ENCODE peak calls at places on chromosomes 13 and 19, in ten cellular contexts. O is ovary; N is GM23248; S is GM23338; I is heart left ventricle; P is CD8-positive, alpha-beta T cell; R is GM12865; Q is cardiac muscle cell; W is fibroblast of pulmonary artery; D is body of pancreas. L is an unnamed sample.

GRCh38 chr13:32905864-32906180 is 110.4 kb upstream of the KL start:
- DNase-seq in D (no peak), O (peak; percentile 41), W (peak; percentile 36), N (peak; percentile 43), S (no peak), I (peak; percentile 42), Q (no peak), P (no peak), R (no peak), L (peak; percentile 10)

GRCh38 chr13:101611491-101612475 is 159.3 kb downstream of the ITGBL1 start:
- DNase-seq in Q (no peak), N (peak; percentile 41), I (no peak), R (no peak), S (no peak), D (no peak), P (no peak), W (no peak), O (no peak), L (no peak)

GRCh38 chr13:65540064-65540635 is 1690.0 kb downstream of the PCDH9 start:
- DNase-seq in R (no peak), O (no peak), S (no peak), W (no peak), I (no peak), Q (no peak), P (no peak), D (no peak), N (no peak), L (no peak)

GRCh38 chr19:24060687-24061356 is 26.2 kb upstream of the ZNF254 start:
- DNase-seq in D (no peak), O (no peak), W (no peak), P (no peak), N (peak; percentile 66), S (no peak), Q (no peak), R (no peak), I (no peak), L (no peak)

GRCh38 chr19:11410682-11411081 is 8.4 kb downstream of the RGL3 start:
- DNase-seq in N (peak; percentile 46), R (no peak), W (peak; percentile 11), I (no peak), O (no peak), P (no peak), S (no peak), D (no peak), Q (no peak), L (no peak)

GRCh38 chr19:15021286-15022007 is 27.8 kb upstream of the CASP14 start:
- DNase-seq in P (no peak), R (no peak), D (no peak), O (no peak), Q (no peak), I (no peak), S (no peak), N (no peak), W (no peak), L (no peak)

GRCh38 chr13:91348906-91349435 is 1.5 kb downstream of the MIR17HG start:
- DNase-seq in W (peak; percentile 87), P (peak; percentile 88), R (peak; percentile 95), N (peak; percentile 89), I (peak; percentile 94), Q (no peak), S (peak; percentile 84), D (peak; percentile 93), O (peak; percentile 95), L (peak; percentile 94)

GRCh38 chr19:32676186-32676894 is 692 bp downstream of the RGS9BP start:
- DNase-seq in S (peak; percentile 62), P (peak; percentile 24), Q (peak; percentile 12), N (peak; percentile 23), I (no peak), W (no peak), R (no peak), O (peak; percentile 44), D (peak; percentile 20), L (no peak)

GRCh38 chr13:98459171-98459681 is 117.7 kb downstream of the STK24 start:
- DNase-seq in D (no peak), Q (no peak), S (no peak), W (no peak), P (no peak), N (no peak), O (no peak), R (no peak), I (no peak), L (no peak)

GRCh38 chr19:46955114-46955812 is 64.4 kb upstream of the NPAS1 start:
- DNase-seq in Q (no peak), I (no peak), P (peak; percentile 41), W (peak; percentile 52), R (peak; percentile 50), S (no peak), O (no peak), N (peak; percentile 74), D (no peak), L (no peak)

GRCh38 chr19:33819875-33820781 is 23.5 kb downstream of the KCTD15 start:
- DNase-seq in Q (peak; percentile 63), S (peak; percentile 84), N (peak; percentile 85), D (peak; percentile 67), P (peak; percentile 32), W (peak; percentile 88), R (peak; percentile 57), I (peak; percentile 90), O (peak; percentile 80), L (peak; percentile 82)

GRCh38 chr13:23384111-23384510 is 49.4 kb downstream of the SACS start:
- DNase-seq in R (peak; percentile 78), Q (no peak), N (peak; percentile 82), W (peak; percentile 26), I (no peak), P (no peak), D (no peak), O (no peak), S (no peak), L (no peak)

GRCh38 chr13:113109151-113110047 is 3.8 kb downstream of the F7 start:
- DNase-seq in N (no peak), D (no peak), R (no peak), I (peak; percentile 25), O (peak; percentile 34), Q (no peak), P (no peak), S (peak; percentile 67), W (no peak), L (no peak)

GRCh38 chr19:18636183-18636968 is 452 bp upstream of the KLHL26 start:
- DNase-seq in W (peak; percentile 97), N (peak; percentile 95), P (peak; percentile 97), I (peak; percentile 97), S (peak; percentile 98), R (peak; percentile 98), D (peak; percentile 99), Q (peak; percentile 98), O (peak; percentile 99), L (peak; percentile 99)

GRCh38 chr19:9148687-9149086 is 8.5 kb downstream of the ZNF317 start:
- DNase-seq in I (no peak), W (no peak), D (no peak), S (no peak), R (no peak), P (no peak), N (no peak), Q (no peak), O (no peak), L (no peak)

GRCh38 chr13:40509876-40510275 is 156.6 kb downstream of the FOXO1 start:
- DNase-seq in I (no peak), O (no peak), Q (no peak), N (no peak), P (no peak), S (no peak), W (no peak), R (no peak), D (no peak), L (no peak)

GRCh38 chr19:46753420-46754155 is 7.3 kb upstream of the STRN4 start:
- DNase-seq in W (no peak), R (peak; percentile 76), Q (peak; percentile 68), O (peak; percentile 68), N (peak; percentile 59), S (peak; percentile 87), I (no peak), P (peak; percentile 78), D (peak; percentile 71), L (peak; percentile 78)

GRCh38 chr19:49689133-49690072 is at the start of gene ADM5:
- DNase-seq in R (peak; percentile 50), S (peak; percentile 85), P (peak; percentile 42), D (peak; percentile 77), I (no peak), W (no peak), N (peak; percentile 51), O (peak; percentile 68), Q (peak; percentile 34), L (peak; percentile 70)
- H3K4me3 ChIP-seq in R (no peak within 1 kb of the TSS), S (peak within 1 kb of the TSS; percentile 97), P (peak within 1 kb of the TSS; percentile 38), D (peak within 1 kb of the TSS; percentile 18), I (peak within 1 kb of the TSS; percentile 71), W (peak within 1 kb of the TSS; percentile 55), N (peak within 1 kb of the TSS; percentile 82), O (peak within 1 kb of the TSS; percentile 39), Q (peak within 1 kb of the TSS; percentile 25), L (peak within 1 kb of the TSS; percentile 38)

GRCh38 chr19:48870048-48870447 is 1.6 kb upstream of the PLEKHA4 start:
- DNase-seq in N (no peak), W (no peak), R (no peak), O (no peak), P (no peak), S (no peak), Q (no peak), D (no peak), I (no peak), L (no peak)

GRCh38 chr19:48867922-48868195 is 558 bp downstream of the PLEKHA4 start:
- DNase-seq in W (no peak), O (peak; percentile 58), S (no peak), D (no peak), N (no peak), R (no peak), Q (no peak), I (no peak), P (no peak), L (no peak)

GRCh38 chr19:48868196-48868886 is at the start of gene PLEKHA4:
- DNase-seq in D (peak; percentile 39), Q (no peak), S (no peak), N (peak; percentile 80), R (no peak), W (peak; percentile 58), I (peak; percentile 90), P (no peak), O (peak; percentile 88), L (peak; percentile 49)

GRCh38 chr19:48866692-48867091 is 1.7 kb downstream of the PLEKHA4 start:
- DNase-seq in P (no peak), Q (no peak), O (no peak), W (no peak), S (no peak), R (no peak), N (peak; percentile 50), I (no peak), D (no peak), L (no peak)

GRCh38 chr19:48867119-48867921 is 1.1 kb downstream of the PLEKHA4 start:
- DNase-seq in D (no peak), R (no peak), I (no peak), Q (no peak), P (no peak), S (no peak), W (no peak), N (peak; percentile 27), O (no peak), L (no peak)
- H3K4me3 ChIP-seq in D (no peak overlapping the region), R (peak overlapping the region; percentile 31), I (peak overlapping the region; percentile 62), Q (no peak overlapping the region), P (no peak overlapping the region), S (peak overlapping the region; percentile 38), W (peak overlapping the region; percentile 61), N (peak overlapping the region; percentile 69), O (peak overlapping the region; percentile 35), L (peak overlapping the region; percentile 13)

GRCh38 chr19:16339361-16339725 is 14.7 kb downstream of the KLF2 start:
- DNase-seq in N (no peak), W (no peak), P (no peak), Q (no peak), S (no peak), R (no peak), D (no peak), O (no peak), I (no peak), L (no peak)
- H3K4me3 ChIP-seq in N (peak overlapping the region; percentile 33), W (no peak overlapping the region), P (no peak overlapping the region), Q (no peak overlapping the region), S (no peak overlapping the region), R (no peak overlapping the region), D (no peak overlapping the region), O (no peak overlapping the region), I (no peak overlapping the region), L (no peak overlapping the region)

GRCh38 chr19:40811478-40812341 is 12.7 kb downstream of the EGLN2 start:
- DNase-seq in P (peak; percentile 63), D (no peak), S (peak; percentile 60), W (no peak), Q (peak; percentile 42), O (peak; percentile 71), R (no peak), N (no peak), I (peak; percentile 26), L (no peak)
- H3K4me3 ChIP-seq in P (peak overlapping the region; percentile 50), D (no peak overlapping the region), S (peak overlapping the region; percentile 63), W (peak overlapping the region; percentile 46), Q (peak overlapping the region; percentile 35), O (peak overlapping the region; percentile 45), R (peak overlapping the region; percentile 29), N (peak overlapping the region; percentile 74), I (peak overlapping the region; percentile 60), L (peak overlapping the region; percentile 53)